ENCODE peak calls at places on chromosomes 13 and 19, in seven cellular contexts. R, E, B, T, K, Y and X are unnamed samples.

GRCh38 chr13:113845723-113846638 is 17.9 kb downstream of the GAS6 start:
- DNase-seq in R (no peak), E (no peak), B (peak), T (no peak), K (no peak), Y (no peak), X (no peak)

GRCh38 chr13:75372517-75372916 is 109.5 kb downstream of the TBC1D4 start:
- DNase-seq in R (no peak), E (no peak), B (peak), T (no peak), K (peak), Y (no peak), X (peak)

GRCh38 chr13:23551213-23552008 is 18.8 kb upstream of the TNFRSF19 start:
- DNase-seq in R (no peak), E (no peak), B (no peak), T (no peak), K (no peak), Y (no peak), X (peak)

GRCh38 chr13:25170554-25171107 is 1.5 kb downstream of the AMER2 start:
- DNase-seq in R (no peak), E (no peak), B (no peak), T (no peak), K (peak), Y (peak), X (peak)

GRCh38 chr13:106610511-106610910 is 42.6 kb upstream of the ARGLU1 start:
- DNase-seq in R (no peak), E (no peak), B (peak), T (no peak), K (no peak), Y (no peak), X (peak)

GRCh38 chr13:113848431-113849260 is 15.2 kb downstream of the GAS6 start:
- DNase-seq in R (no peak), E (no peak), B (no peak), T (no peak), K (no peak), Y (no peak), X (peak)

GRCh38 chr19:7480975-7481265 is 7.9 kb downstream of the PEX11G start:
- DNase-seq in R (no peak), E (no peak), B (no peak), T (no peak), K (no peak), Y (no peak), X (no peak)

GRCh38 chr19:5479958-5480357 is 24.7 kb downstream of the ZNRF4 start:
- DNase-seq in R (no peak), E (no peak), B (no peak), T (no peak), K (no peak), Y (peak), X (no peak)

GRCh38 chr13:69856331-69856730 is 251.3 kb upstream of the ATXN8OS start:
- DNase-seq in R (no peak), E (no peak), B (peak), T (no peak), K (no peak), Y (no peak), X (peak)

GRCh38 chr13:99322297-99323103 is 15.3 kb upstream of the GPR183 start:
- DNase-seq in R (peak), E (no peak), B (peak), T (no peak), K (no peak), Y (no peak), X (peak)

GRCh38 chr19:16825312-16826168 is 3.7 kb upstream of the SIN3B start:
- DNase-seq in R (no peak), E (peak), B (peak), T (no peak), K (no peak), Y (peak), X (peak)

GRCh38 chr19:47013041-47013517 is 6.6 kb upstream of the NPAS1 start:
- DNase-seq in R (no peak), E (peak), B (peak), T (peak), K (peak), Y (peak), X (peak)

GRCh38 chr13:97239306-97239705 is 17.2 kb downstream of the MBNL2 start:
- DNase-seq in R (no peak), E (no peak), B (no peak), T (no peak), K (no peak), Y (no peak), X (no peak)

GRCh38 chr13:30743319-30744055 is 8.1 kb downstream of the ALOX5AP start:
- DNase-seq in R (no peak), E (peak), B (peak), T (no peak), K (no peak), Y (no peak), X (peak)

GRCh38 chr13:40433577-40433976 is 232.9 kb downstream of the FOXO1 start:
- DNase-seq in R (peak), E (no peak), B (no peak), T (peak), K (no peak), Y (no peak), X (no peak)

GRCh38 chr13:70890289-70890688 is 782.0 kb upstream of the KLHL1 start:
- DNase-seq in R (no peak), E (no peak), B (no peak), T (no peak), K (no peak), Y (no peak), X (no peak)

GRCh38 chr13:56561327-56561726 is 579.4 kb upstream of the PRR20A start:
- DNase-seq in R (no peak), E (no peak), B (no peak), T (no peak), K (no peak), Y (no peak), X (peak)

GRCh38 chr19:50870417-50871089 is 2.7 kb upstream of the KLK2 start:
- DNase-seq in R (no peak), E (no peak), B (no peak), T (no peak), K (no peak), Y (no peak), X (no peak)

GRCh38 chr13:19057588-19058340 is 123.9 kb downstream of the TUBA3C start:
- DNase-seq in R (no peak), E (no peak), B (no peak), T (no peak), K (no peak), Y (no peak), X (no peak)

GRCh38 chr13:44822291-44822690 is 167.0 kb downstream of the NUFIP1 start:
- DNase-seq in R (no peak), E (no peak), B (no peak), T (no peak), K (no peak), Y (no peak), X (no peak)

GRCh38 chr19:41323023-41323422 is 13.1 kb downstream of the CCDC97 start:
- DNase-seq in R (no peak), E (no peak), B (no peak), T (no peak), K (no peak), Y (peak), X (no peak)

GRCh38 chr19:40210919-40211318 is 7.3 kb downstream of the TTC9B start:
- DNase-seq in R (no peak), E (no peak), B (no peak), T (no peak), K (no peak), Y (no peak), X (no peak)

GRCh38 chr13:50334092-50334778 is 319.0 kb downstream of the KCNRG start:
- DNase-seq in R (no peak), E (no peak), B (no peak), T (no peak), K (no peak), Y (no peak), X (no peak)

GRCh38 chr13:99150575-99151370 is 49.9 kb upstream of the UBAC2 start:
- DNase-seq in R (no peak), E (no peak), B (peak), T (no peak), K (no peak), Y (no peak), X (peak)

GRCh38 chr19:8307965-8308866 is at the start of gene CD320:
- DNase-seq in R (peak), E (peak), B (peak), T (peak), K (peak), Y (peak), X (peak)

GRCh38 chr13:78319101-78319627 is 284.2 kb downstream of the POU4F1 start:
- DNase-seq in R (no peak), E (no peak), B (peak), T (no peak), K (no peak), Y (no peak), X (peak)

GRCh38 chr13:32407854-32408253 is 20.1 kb downstream of the N4BP2L1 start:
- DNase-seq in R (no peak), E (no peak), B (no peak), T (no peak), K (no peak), Y (no peak), X (no peak)

GRCh38 chr13:77579971-77580370 is 44.5 kb downstream of the SCEL start:
- DNase-seq in R (no peak), E (no peak), B (no peak), T (no peak), K (no peak), Y (no peak), X (no peak)

GRCh38 chr19:7673995-7674667 is 2.8 kb upstream of the MCEMP1 start:
- DNase-seq in R (no peak), E (no peak), B (peak), T (no peak), K (peak), Y (peak), X (peak)

GRCh38 chr19:1266818-1267440 is 2.2 kb upstream of the CIRBP start:
- DNase-seq in R (peak), E (no peak), B (peak), T (no peak), K (peak), Y (peak), X (peak)

GRCh38 chr19:10402441-10403038 is 802 bp downstream of the CDC37 start:
- DNase-seq in R (no peak), E (no peak), B (peak), T (no peak), K (no peak), Y (no peak), X (peak)